ENCODE peak calls at places on chromosomes 12 and 14, in nine cellular contexts. T is right lobe of liver, W is Panc1, Q is right cardiac atrium, H is tibial artery, M is left ventricle myocardium inferior, S is sigmoid colon, U is psoas muscle, Y is heart right ventricle. B is an unnamed sample. For H3K9me3, the result is how much of the 10 kb centered on the place peaks cover.

GRCh38 chr12:122085006-122085405 is 6.5 kb downstream of the MLXIP start:
- DNase-seq in T (no peak), W (no peak), Q (no peak), H (no peak), M (no peak), S (peak), U (no peak), Y (no peak), B (no peak)

GRCh38 chr14:21043387-21044105 is 1.4 kb downstream of the RNASE7 start:
- DNase-seq in T (no peak), W (no peak), Q (no peak), H (no peak), M (no peak), S (no peak), U (no peak), Y (no peak), B (no peak)

GRCh38 chr12:56953314-56953713 is 4.1 kb downstream of the RDH16 start:
- DNase-seq in T (no peak), W (no peak), Q (no peak), H (no peak), M (no peak), S (no peak), U (no peak), Y (no peak), B (no peak)

GRCh38 chr12:90978117-90978770 is 23.3 kb upstream of the CCER1 start:
- DNase-seq in T (no peak), W (no peak), Q (peak), H (no peak), M (no peak), S (no peak), U (no peak), Y (no peak), B (no peak)

GRCh38 chr12:116015525-116015924 is 262.0 kb downstream of the MED13L start:
- DNase-seq in T (no peak), W (no peak), Q (no peak), H (no peak), M (no peak), S (no peak), U (no peak), Y (no peak), B (no peak)

GRCh38 chr12:65275627-65276026 is 2.9 kb upstream of the MSRB3 start:
- DNase-seq in T (no peak), W (no peak), Q (no peak), H (no peak), M (no peak), S (no peak), U (no peak), Y (no peak), B (no peak)

GRCh38 chr12:52232916-52233461 is at the start of gene KRT7:
- DNase-seq in T (no peak), W (no peak), Q (no peak), H (no peak), M (no peak), S (peak), U (no peak), Y (no peak), B (no peak)

GRCh38 chr12:79360936-79361335 is 329.8 kb downstream of the PAWR start:
- DNase-seq in T (no peak), W (no peak), Q (no peak), H (no peak), M (no peak), S (no peak), U (no peak), Y (no peak), B (no peak)

GRCh38 chr12:18476866-18477265 is 215.5 kb downstream of the PIK3C2G start:
- DNase-seq in T (no peak), W (no peak), Q (no peak), H (no peak), M (no peak), S (no peak), U (no peak), Y (no peak), B (no peak)

GRCh38 chr12:106601548-106601947 is 18.7 kb downstream of the RFX4 start:
- DNase-seq in T (no peak), W (no peak), Q (no peak), H (no peak), M (no peak), S (no peak), U (no peak), Y (no peak), B (no peak)

GRCh38 chr12:20585055-20585625 is 110.0 kb upstream of the SLCO1C1 start:
- DNase-seq in T (no peak), W (no peak), Q (no peak), H (no peak), M (no peak), S (no peak), U (no peak), Y (no peak), B (no peak)

GRCh38 chr14:66624319-66624937 is 116.5 kb downstream of the GPHN start:
- DNase-seq in T (peak), W (peak), Q (peak), H (peak), M (peak), S (peak), U (peak), Y (peak), B (no peak)

GRCh38 chr12:4849024-4849594 is 60.6 kb upstream of the KCNA1 start:
- DNase-seq in T (no peak), W (peak), Q (no peak), H (no peak), M (no peak), S (no peak), U (no peak), Y (no peak), B (no peak)

GRCh38 chr12:109065154-109065852 is 12.9 kb downstream of the USP30 start:
- DNase-seq in T (peak), W (no peak), Q (no peak), H (no peak), M (no peak), S (no peak), U (no peak), Y (no peak), B (no peak)

GRCh38 chr14:64447890-64448667 is 17.2 kb upstream of the AKAP5 start:
- DNase-seq in T (no peak), W (no peak), Q (no peak), H (no peak), M (no peak), S (no peak), U (no peak), Y (no peak), B (no peak)

GRCh38 chr12:57090456-57090855 is 1.5 kb downstream of the NAB2 start:
- DNase-seq in T (no peak), W (no peak), Q (peak), H (no peak), M (no peak), S (peak), U (no peak), Y (no peak), B (no peak)

GRCh38 chr14:60632777-60633176 is 16.5 kb downstream of the SIX1 start:
- DNase-seq in T (no peak), W (no peak), Q (no peak), H (no peak), M (no peak), S (no peak), U (no peak), Y (no peak), B (no peak)

GRCh38 chr12:125540580-125541204 is 475.5 kb downstream of the AACS start:
- DNase-seq in T (no peak), W (no peak), Q (no peak), H (no peak), M (no peak), S (no peak), U (no peak), Y (no peak), B (no peak)
- H3K9me3 ChIP-seq in T (under half), W (under half), Q (under half), H (under half), M (under half), S (under half), U (under half), Y (under half), B (under half)

DNA sequence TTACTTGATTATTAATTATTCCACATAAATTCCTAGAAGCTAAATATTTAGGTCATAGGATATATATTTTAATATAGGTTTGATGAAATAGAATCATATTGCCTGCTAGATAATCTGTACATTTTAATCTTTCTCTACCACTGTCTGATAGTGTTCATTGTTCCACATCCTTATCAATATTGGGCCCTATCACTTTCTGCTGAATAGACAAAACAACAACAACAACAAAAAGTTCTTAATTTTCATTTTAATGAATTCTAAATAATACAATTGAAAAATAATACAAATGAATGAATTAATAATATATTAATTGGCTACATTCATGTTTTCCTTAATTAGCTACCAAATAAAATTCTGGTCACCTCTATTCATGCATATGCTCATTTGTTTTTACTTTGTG is 1437.2 kb downstream of the LRFN5 start:
- DNase-seq in T (no peak), W (no peak), Q (no peak), H (no peak), M (no peak), S (no peak), U (no peak), Y (no peak), B (no peak)
- H3K9me3 ChIP-seq in T (under half), W (under half), Q (under half), H (under half), M (under half), S (under half), U (under half), Y (under half), B (under half)

GRCh38 chr12:130222519-130223255 is 60.4 kb downstream of the FZD10 start:
- DNase-seq in T (no peak), W (no peak), Q (no peak), H (no peak), M (no peak), S (no peak), U (no peak), Y (no peak), B (no peak)
- H3K9me3 ChIP-seq in T (under half), W (under half), Q (under half), H (under half), M (under half), S (under half), U (under half), Y (under half), B (under half)

GRCh38 chr12:25469368-25469767 is 83.7 kb downstream of the LMNTD1 start:
- DNase-seq in T (no peak), W (no peak), Q (no peak), H (no peak), M (no peak), S (no peak), U (no peak), Y (no peak), B (no peak)
- H3K9me3 ChIP-seq in T (under half), W (under half), Q (under half), H (under half), M (under half), S (under half), U (under half), Y (under half), B (under half)

GRCh38 chr12:133156125-133156690 is 25.1 kb upstream of the ZNF268 start:
- DNase-seq in T (no peak), W (no peak), Q (no peak), H (no peak), M (no peak), S (no peak), U (no peak), Y (no peak), B (no peak)
- H3K9me3 ChIP-seq in T (half or more), W (half or more), Q (under half), H (half or more), M (half or more), S (half or more), U (half or more), Y (half or more), B (under half)

B was measured in tibial nerve.